ENCODE peak calls at places on chromosomes 13 and 19, in nine cellular contexts. O is epithelial cell of esophagus, D is GM23338, Z is mucosa of descending colon, L is transverse colon, B is cardiac fibroblast, F is left ventricle myocardium inferior, N is AG09309, J is lung. M is an unnamed sample.

GRCh38 chr19:4347521-4347920 is 4.2 kb downstream of the MPND start:
- DNase-seq in B (no peak), Z (no peak), N (no peak), F (no peak), L (no peak), D (no peak), J (no peak), O (no peak), M (no peak)

GRCh38 chr19:53463263-53463662 is 4.3 kb upstream of the ZNF813 start:
- DNase-seq in O (no peak), N (no peak), J (peak; percentile 39), L (peak; percentile 15), Z (peak; percentile 13), B (peak; percentile 12), F (peak; percentile 41), D (peak; percentile 98), M (no peak)

GRCh38 chr19:1251233-1251502 is 2.8 kb downstream of the MIDN start:
- DNase-seq in D (no peak), N (no peak), F (no peak), Z (peak; percentile 83), B (peak; percentile 79), L (peak; percentile 82), J (no peak), O (peak; percentile 64), M (no peak)

GRCh38 chr19:22428299-22428913 is 6.3 kb upstream of the ZNF98 start:
- DNase-seq in F (no peak), J (no peak), N (no peak), L (no peak), O (no peak), D (no peak), B (no peak), Z (no peak), M (no peak)

GRCh38 chr19:35462476-35462953 is 14.5 kb downstream of the FFAR2 start:
- DNase-seq in L (peak; percentile 18), J (no peak), Z (peak; percentile 29), O (no peak), B (no peak), F (no peak), N (no peak), D (no peak), M (no peak)

GRCh38 chr19:21101511-21102242 is 19.7 kb downstream of the ZNF714 start:
- DNase-seq in D (no peak), Z (no peak), J (no peak), B (peak; percentile 20), N (no peak), L (no peak), F (no peak), O (peak; percentile 20), M (no peak)

GRCh38 chr19:29268103-29268502 is 55.2 kb upstream of the UQCRFS1 start:
- DNase-seq in J (no peak), B (no peak), Z (no peak), F (no peak), N (no peak), D (no peak), O (no peak), L (no peak), M (no peak)

GRCh38 chr13:26872444-26873173 is 112.0 kb upstream of the GPR12 start:
- DNase-seq in O (peak; percentile 45), L (peak; percentile 33), D (peak; percentile 91), F (peak; percentile 46), Z (peak; percentile 65), J (no peak), B (peak; percentile 48), N (no peak), M (no peak)

GRCh38 chr13:90485441-90485840 is 862.0 kb upstream of the MIR17HG start:
- DNase-seq in B (peak; percentile 88), L (no peak), J (no peak), D (no peak), Z (no peak), O (peak; percentile 64), F (no peak), N (peak; percentile 90), M (no peak)

GRCh38 chr13:73059460-73060250 is 850 bp downstream of the KLF5 start:
- DNase-seq in L (no peak), B (peak; percentile 23), J (peak; percentile 66), N (no peak), F (peak; percentile 51), D (peak; percentile 80), Z (no peak), O (peak; percentile 40), M (no peak)

GRCh38 chr19:4181053-4181508 is 1.3 kb downstream of the SIRT6 start:
- DNase-seq in N (no peak), O (no peak), B (no peak), L (peak; percentile 56), Z (peak; percentile 41), J (no peak), F (no peak), D (no peak), M (no peak)

GRCh38 chr13:32737679-32738078 is 151.4 kb downstream of the PDS5B start:
- DNase-seq in L (no peak), F (no peak), B (peak; percentile 18), N (no peak), Z (no peak), O (no peak), D (no peak), J (no peak), M (no peak)

GRCh38 chr19:35257113-35257461 is 8.3 kb downstream of the LSR start:
- DNase-seq in O (no peak), F (no peak), Z (no peak), D (no peak), B (no peak), N (no peak), J (peak; percentile 22), L (no peak), M (no peak)

GRCh38 chr19:44570984-44571684 is 41.7 kb upstream of the CEACAM20 start:
- DNase-seq in N (peak; percentile 57), L (peak; percentile 67), J (peak; percentile 71), F (no peak), D (peak; percentile 93), O (peak; percentile 83), Z (peak; percentile 94), B (peak; percentile 91), M (peak; percentile 67)

GRCh38 chr13:62336507-62336906 is 920.9 kb upstream of the PCDH20 start:
- DNase-seq in O (no peak), J (no peak), N (no peak), Z (no peak), L (no peak), B (no peak), F (no peak), D (no peak), M (no peak)

DNA sequence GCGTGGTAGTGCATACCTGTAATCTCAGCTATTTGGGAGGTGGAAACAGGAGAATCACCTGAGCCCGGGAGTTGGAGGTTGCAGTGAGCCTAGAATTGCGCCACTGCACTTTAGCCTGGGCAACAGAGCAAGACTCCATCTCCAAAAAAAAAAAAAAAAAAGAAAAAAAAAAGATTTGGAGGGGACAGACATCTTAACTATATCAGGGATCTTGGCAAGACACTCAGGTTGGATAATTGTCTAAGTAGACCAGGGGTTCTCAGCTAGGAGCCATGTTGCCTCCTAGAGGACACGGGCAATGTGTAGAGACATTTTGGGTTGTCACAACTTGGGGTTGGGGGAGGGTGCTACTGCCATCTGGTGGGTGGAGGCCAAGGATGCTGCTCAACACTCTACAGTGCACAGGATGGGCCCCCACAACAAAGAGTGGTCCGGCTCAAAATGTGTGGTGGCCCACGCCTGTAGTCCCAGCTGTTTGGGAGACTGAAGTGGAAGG is 1.9 kb upstream of the ZNF580 start:
- DNase-seq in Z (peak; percentile 32), D (peak; percentile 81), L (no peak), F (no peak), O (peak; percentile 45), B (peak; percentile 55), N (no peak), J (no peak), M (no peak)
- TF ChIP-seq CTCF in Z (no peak), D (peak; percentile 73), L (peak; percentile 20), F (peak; percentile 50), O (peak; percentile 64), B (peak; percentile 49), N (peak; percentile 50), J (no peak), M (peak; percentile 48)

DNA sequence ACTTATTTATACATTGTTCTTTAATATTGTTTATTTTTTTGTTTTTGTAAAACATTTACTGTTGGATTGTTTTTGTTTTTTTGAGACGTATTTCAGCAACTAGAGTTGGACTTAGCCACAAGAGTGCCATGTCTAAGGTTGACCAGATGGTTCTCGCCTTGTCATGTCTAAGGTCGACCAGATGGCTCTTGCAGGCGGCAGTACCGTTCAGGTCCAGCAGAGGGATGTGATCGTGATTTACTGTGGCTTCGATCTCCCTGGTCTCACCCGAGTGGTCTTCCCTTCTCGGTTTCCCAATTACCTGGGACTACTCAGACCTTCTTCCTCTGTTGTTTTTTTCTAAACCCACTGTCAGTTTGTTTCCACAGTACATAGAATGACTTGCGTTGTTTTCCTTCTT is 1438.6 kb downstream of the UQCRFS1 start:
- DNase-seq in N (no peak), B (peak; percentile 23), Z (no peak), J (no peak), O (no peak), F (no peak), L (no peak), D (peak; percentile 67), M (no peak)
- TF ChIP-seq CTCF in N (peak; percentile 31), B (peak; percentile 52), Z (no peak), J (no peak), O (peak; percentile 37), F (no peak), L (no peak), D (peak; percentile 32), M (peak; percentile 43)

GRCh38 chr19:28128341-28128740 is 1084.6 kb downstream of the UQCRFS1 start:
- DNase-seq in Z (no peak), B (no peak), F (no peak), D (no peak), N (no peak), J (no peak), O (no peak), L (no peak), M (no peak)
- TF ChIP-seq CTCF in Z (no peak), B (no peak), F (no peak), D (no peak), N (no peak), J (no peak), O (no peak), L (no peak), M (no peak)

GRCh38 chr19:23996549-23996948 is 81.9 kb downstream of the ZNF726 start:
- DNase-seq in F (no peak), L (no peak), D (peak; percentile 72), Z (no peak), N (no peak), O (no peak), B (peak; percentile 14), J (no peak), M (no peak)
- TF ChIP-seq CTCF in F (peak; percentile 35), L (no peak), D (peak; percentile 36), Z (no peak), N (peak; percentile 33), O (peak; percentile 14), B (peak; percentile 45), J (no peak), M (peak; percentile 22)

DNA sequence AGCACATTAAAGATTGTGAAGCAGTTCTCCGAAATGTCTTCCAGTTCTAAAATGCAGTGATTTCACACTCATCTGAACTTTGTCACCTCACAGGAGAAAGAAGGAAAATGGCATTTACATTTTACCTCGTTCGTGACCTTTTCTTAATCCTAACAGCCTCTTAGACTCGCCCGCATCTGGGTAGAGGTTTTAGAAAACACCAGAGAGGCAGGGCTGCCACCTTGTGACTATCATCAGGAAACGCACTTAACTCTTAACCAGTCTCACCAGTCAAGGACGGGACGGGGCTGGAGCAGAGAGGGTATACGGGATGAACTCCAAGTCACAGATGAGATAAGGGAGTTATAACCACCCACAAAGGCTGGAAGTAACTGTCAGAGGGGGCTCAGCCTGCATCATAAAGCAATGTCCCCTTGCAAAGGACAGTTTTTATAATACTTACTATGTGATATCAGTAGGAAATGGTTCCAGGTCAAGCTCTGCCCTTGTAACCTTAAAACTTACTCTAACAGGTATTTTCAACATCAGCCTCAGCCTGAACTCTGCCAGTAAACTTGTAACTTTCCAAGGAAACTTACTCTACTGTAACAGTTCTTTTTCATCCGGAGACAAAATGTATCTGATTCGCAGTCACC is 8.6 kb upstream of the CEACAM6 start:
- DNase-seq in B (peak; percentile 71), O (peak; percentile 71), L (peak; percentile 78), D (peak; percentile 90), J (peak; percentile 69), F (no peak), N (peak; percentile 10), Z (peak; percentile 79), M (no peak)
- TF ChIP-seq CTCF in B (peak; percentile 61), O (peak; percentile 81), L (peak; percentile 82), D (peak; percentile 85), J (peak; percentile 38), F (peak; percentile 54), N (peak; percentile 55), Z (peak; percentile 34), M (peak; percentile 57)